ENCODE peak calls at places on chromosome 13, in five cellular contexts. Q is spleen, P is colonic mucosa, H is dorsolateral prefrontal cortex, G is uterus. O is an unnamed sample.

GRCh38 chr13:91576590-91576989 is 178.2 kb downstream of the GPC5 start:
- DNase-seq in Q (no peak), P (peak), H (no peak), G (no peak), O (no peak)

GRCh38 chr13:66532845-66533244 is 697.3 kb downstream of the PCDH9 start:
- DNase-seq in Q (no peak), P (no peak), H (no peak), G (no peak), O (no peak)

GRCh38 chr13:112904436-112904960 is 64.5 kb upstream of the MCF2L start:
- DNase-seq in Q (no peak), P (no peak), H (no peak), G (no peak), O (no peak)

GRCh38 chr13:67101730-67102467 is 128.2 kb downstream of the PCDH9 start:
- DNase-seq in Q (no peak), P (no peak), H (no peak), G (no peak), O (no peak)

GRCh38 chr13:85316501-85316900 is 482.7 kb downstream of the SLITRK6 start:
- DNase-seq in Q (no peak), P (no peak), H (no peak), G (no peak), O (no peak)

GRCh38 chr13:25977216-25977615 is 74.6 kb downstream of the SHISA2 start:
- DNase-seq in Q (no peak), P (no peak), H (no peak), G (no peak), O (no peak)

GRCh38 chr13:51811046-51811445 is 7.1 kb upstream of the DHRS12 start:
- DNase-seq in Q (no peak), P (no peak), H (no peak), G (no peak), O (no peak)

GRCh38 chr13:73335226-73335625 is 276.4 kb downstream of the KLF5 start:
- DNase-seq in Q (no peak), P (no peak), H (no peak), G (no peak), O (no peak)

GRCh38 chr13:43289458-43290255 is 266.3 kb downstream of the DNAJC15 start:
- DNase-seq in Q (no peak), P (no peak), H (no peak), G (no peak), O (no peak)

GRCh38 chr13:78736142-78736541 is 77.2 kb upstream of the OBI1 start:
- DNase-seq in Q (no peak), P (no peak), H (no peak), G (no peak), O (no peak)

DNA sequence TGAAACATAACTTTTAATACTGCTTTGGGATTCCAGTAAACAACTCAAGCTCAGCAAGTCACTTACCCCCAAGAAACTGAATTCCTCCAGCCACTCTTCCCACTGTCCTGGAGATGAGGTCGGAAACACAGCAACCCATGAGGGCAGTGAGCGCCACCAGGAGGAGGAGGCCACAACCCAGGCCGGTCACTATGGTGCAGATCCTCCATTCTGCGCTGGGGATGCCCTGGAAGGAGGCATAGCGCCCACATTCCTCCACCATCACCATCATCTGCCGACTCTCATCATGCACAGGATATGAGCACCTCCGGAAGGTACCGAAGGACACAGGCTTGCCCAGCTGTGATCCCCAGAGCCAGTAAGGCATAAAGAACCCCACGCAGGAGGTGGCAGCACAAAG is 2.2 kb downstream of the LHFPL6 start:
- DNase-seq in Q (no peak), P (no peak), H (peak), G (no peak), O (no peak)
- TF ChIP-seq CTCF in Q (no peak), P (no peak), H (peak), G (no peak), O (peak)

DNA sequence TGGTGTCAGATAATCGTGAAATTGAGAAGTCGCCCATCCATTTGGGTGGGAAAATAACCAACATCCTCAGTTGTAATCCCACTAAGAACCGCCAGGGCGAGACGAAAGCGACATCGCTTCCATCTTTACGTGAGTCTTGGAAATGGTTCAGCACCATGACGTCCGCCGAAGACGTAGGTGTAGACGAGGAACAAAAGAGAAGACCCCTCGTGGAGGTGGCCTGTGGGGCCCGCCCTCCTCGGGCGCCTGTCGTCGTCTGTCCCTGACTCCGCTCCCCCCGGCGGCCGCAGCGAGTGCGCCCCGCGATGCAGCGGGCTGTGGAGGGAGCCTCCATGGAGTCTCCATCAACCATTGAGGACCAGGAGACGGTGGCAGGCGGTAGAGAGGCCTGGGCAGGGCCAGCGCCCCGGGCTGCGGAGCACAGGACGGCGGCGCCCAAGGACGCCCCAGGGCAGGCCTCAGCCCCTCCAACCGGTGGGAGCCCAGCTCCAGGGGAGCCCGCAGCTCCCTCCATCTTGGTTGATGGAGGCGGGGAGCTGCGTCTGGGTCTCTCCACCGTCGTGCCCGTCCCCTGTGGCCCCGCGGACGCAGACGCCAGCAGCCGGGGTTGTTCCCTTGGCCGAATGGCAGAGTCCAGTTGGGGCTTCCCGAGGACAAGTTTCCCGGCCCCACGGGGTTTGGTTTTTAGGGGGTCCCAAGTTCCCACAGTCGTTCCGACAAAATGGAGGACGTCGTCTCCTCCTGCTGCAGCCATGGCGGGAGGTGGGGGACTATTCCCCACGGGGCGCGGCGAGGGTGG is 1.0 kb upstream of the ZMYM2 start:
- DNase-seq in Q (peak), P (peak), H (peak), G (peak), O (no peak)
- TF ChIP-seq CTCF in Q (peak), P (peak), H (peak), G (peak), O (peak)

DNA sequence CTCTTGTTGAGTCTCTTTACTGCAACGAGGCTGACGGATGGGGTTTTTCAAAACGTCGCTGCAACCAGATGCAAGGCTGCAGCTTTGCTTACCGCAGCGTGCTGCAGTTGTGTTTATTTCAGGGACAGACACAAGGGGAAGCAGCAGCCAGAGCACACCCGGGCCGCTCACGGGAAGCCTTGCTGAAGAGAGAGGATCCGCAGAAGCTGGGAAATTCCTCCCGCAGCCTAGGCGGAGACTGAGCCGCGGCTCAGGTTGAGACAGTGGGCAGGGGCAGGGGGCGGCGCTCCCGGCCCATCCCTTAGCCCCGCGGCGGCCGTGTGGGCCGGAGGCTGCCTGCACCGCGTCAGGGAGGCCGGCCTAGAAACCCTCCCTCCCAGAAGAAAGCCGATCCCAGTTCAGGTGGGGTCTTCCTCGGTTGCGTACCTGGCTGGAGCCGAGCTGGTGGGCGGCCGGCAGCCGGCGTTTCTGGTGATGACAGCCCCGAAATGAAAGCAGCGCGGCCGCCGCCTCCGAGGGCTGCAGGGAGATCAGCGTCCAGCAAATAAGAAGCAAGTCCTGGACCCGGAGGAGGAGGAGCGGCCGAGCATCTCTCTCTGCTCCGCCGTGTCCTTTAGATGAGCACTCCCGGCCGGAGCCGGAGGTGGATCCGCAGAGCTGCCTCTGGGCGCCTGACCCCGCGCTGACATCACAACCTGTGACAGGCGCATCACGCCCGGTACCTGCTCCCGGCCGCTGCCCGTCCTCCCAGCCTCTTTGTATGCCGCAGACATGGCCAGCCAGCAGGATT is at the start of gene FRY:
- DNase-seq in Q (peak), P (peak), H (peak), G (peak), O (peak)
- TF ChIP-seq CTCF in Q (no peak), P (no peak), H (no peak), G (no peak), O (peak)

DNA sequence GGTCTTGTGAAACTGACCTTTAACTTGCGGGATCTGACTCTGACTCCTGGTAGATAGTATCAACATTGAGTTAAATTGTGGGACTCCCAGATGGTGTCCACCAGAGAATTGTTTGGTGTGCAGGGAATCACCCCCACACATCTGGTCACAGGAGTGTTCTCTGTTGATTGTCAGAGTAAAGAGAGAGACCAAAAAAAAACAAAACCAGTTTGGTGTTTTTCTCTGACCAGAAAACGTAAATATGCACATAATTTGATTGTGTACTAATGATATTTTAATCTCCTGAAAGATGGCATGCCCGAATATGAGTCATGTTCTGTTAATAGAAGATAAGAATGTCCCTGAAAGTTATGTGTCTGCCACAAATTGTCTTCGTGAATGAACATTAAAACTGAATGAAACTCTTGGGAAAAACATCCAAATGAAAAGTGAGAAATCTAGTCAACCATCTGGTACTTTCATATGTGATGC is 118.5 kb upstream of the GPC6 start:
- DNase-seq in Q (no peak), P (no peak), H (no peak), G (no peak), O (no peak)
- TF ChIP-seq CTCF in Q (no peak), P (no peak), H (no peak), G (no peak), O (no peak)

GRCh38 chr13:96796234-96796633 is 198.0 kb downstream of the OXGR1 start:
- DNase-seq in Q (no peak), P (no peak), H (no peak), G (no peak), O (no peak)
- TF ChIP-seq CTCF in Q (no peak), P (no peak), H (peak), G (no peak), O (peak)